ENCODE peak calls at places on chromosomes 16 and 17, in five cellular contexts. H is HCEC 1CT, M is astrocyte of the cerebellum, K is D341Med, F is astrocyte of the spinal cord. J is an unnamed sample.

GRCh38 chr17:76384987-76385891 is 830 bp downstream of the SPHK1 start:
- DNase-seq in H (peak; percentile 79), M (no peak), K (peak; percentile 76), F (peak; percentile 55), J (no peak)

GRCh38 chr16:49452568-49452967 is 79.0 kb downstream of the C16orf78 start:
- DNase-seq in H (no peak), M (no peak), K (no peak), F (no peak), J (no peak)

GRCh38 chr17:51817955-51818354 is 340.6 kb downstream of the CA10 start:
- DNase-seq in H (no peak), M (no peak), K (no peak), F (no peak), J (no peak)

GRCh38 chr17:50588391-50589111 is 28.0 kb downstream of the CACNA1G start:
- DNase-seq in H (no peak), M (no peak), K (no peak), F (no peak), J (no peak)

GRCh38 chr16:75248142-75248535 is 3.3 kb downstream of the BCAR1 start:
- DNase-seq in H (no peak), M (no peak), K (no peak), F (no peak), J (no peak)

GRCh38 chr16:84286568-84287220 is 8.0 kb upstream of the WFDC1 start:
- DNase-seq in H (no peak), M (no peak), K (peak; percentile 69), F (no peak), J (no peak)

GRCh38 chr16:66637806-66638205 is 33.3 kb downstream of the CMTM3 start:
- DNase-seq in H (no peak), M (no peak), K (no peak), F (no peak), J (no peak)

GRCh38 chr16:84018710-84019109 is 23.9 kb downstream of the SLC38A8 start:
- DNase-seq in H (no peak), M (no peak), K (no peak), F (no peak), J (no peak)

GRCh38 chr17:50909765-50910661 is 43.9 kb upstream of the TOB1 start:
- DNase-seq in H (no peak), M (no peak), K (no peak), F (no peak), J (no peak)

GRCh38 chr17:68326681-68327080 is 35.4 kb downstream of the ARSG start:
- DNase-seq in H (peak; percentile 11), M (no peak), K (no peak), F (no peak), J (no peak)

GRCh38 chr17:75288784-75289121 is 480 bp downstream of the SLC25A19 start:
- DNase-seq in H (no peak), M (no peak), K (no peak), F (no peak), J (no peak)

GRCh38 chr17:31274252-31274651 is 22.8 kb downstream of the OMG start:
- DNase-seq in H (peak; percentile 74), M (no peak), K (no peak), F (peak; percentile 15), J (no peak)

GRCh38 chr17:77374170-77374936 is 233.6 kb downstream of the SEC14L1 start:
- DNase-seq in H (peak; percentile 71), M (peak; percentile 73), K (no peak), F (peak; percentile 85), J (no peak)

GRCh38 chr17:64148699-64149098 is 18.8 kb upstream of the ERN1 start:
- DNase-seq in H (no peak), M (no peak), K (peak; percentile 60), F (no peak), J (no peak)

GRCh38 chr17:57413848-57414651 is 157.7 kb downstream of the MSI2 start:
- DNase-seq in H (no peak), M (no peak), K (no peak), F (no peak), J (no peak)

GRCh38 chr16:77183137-77183536 is 7.9 kb upstream of the MON1B start:
- DNase-seq in H (no peak), M (no peak), K (no peak), F (no peak), J (no peak)

GRCh38 chr17:40548982-40549680 is 16.1 kb downstream of the CCR7 start:
- DNase-seq in H (peak; percentile 90), M (peak; percentile 64), K (peak; percentile 30), F (peak; percentile 94), J (peak; percentile 59)

GRCh38 chr16:78060787-78061186 is 38.4 kb downstream of the CLEC3A start:
- DNase-seq in H (no peak), M (no peak), K (no peak), F (no peak), J (no peak)

GRCh38 chr16:66520406-66521194 is 29.3 kb downstream of the TK2 start:
- DNase-seq in H (no peak), M (no peak), K (no peak), F (no peak), J (no peak)

GRCh38 chr17:73785466-73785865 is 141.2 kb upstream of the SDK2 start:
- DNase-seq in H (no peak), M (no peak), K (no peak), F (no peak), J (no peak)

GRCh38 chr17:49433000-49433694 is 18.5 kb upstream of the PHB1 start:
- DNase-seq in H (no peak), M (no peak), K (no peak), F (no peak), J (no peak)

GRCh38 chr17:39096435-39097158 is 54.8 kb downstream of the PLXDC1 start:
- DNase-seq in H (no peak), M (no peak), K (no peak), F (no peak), J (no peak)

GRCh38 chr16:30934827-30935557 is 11.6 kb downstream of the FBXL19 start:
- DNase-seq in H (peak; percentile 32), M (no peak), K (peak; percentile 64), F (peak; percentile 43), J (no peak)

GRCh38 chr17:6853764-6854442 is 22.4 kb upstream of the TEKT1 start:
- DNase-seq in H (no peak), M (no peak), K (no peak), F (no peak), J (no peak)

GRCh38 chr17:2883544-2884203 is 87.4 kb downstream of the RAP1GAP2 start:
- DNase-seq in H (no peak), M (no peak), K (peak; percentile 69), F (peak; percentile 17), J (no peak)

GRCh38 chr16:27080870-27081269 is 14.1 kb downstream of the C16orf82 start:
- DNase-seq in H (no peak), M (no peak), K (no peak), F (no peak), J (no peak)

GRCh38 chr16:8299635-8300034 is 290.7 kb downstream of the TMEM114 start:
- DNase-seq in H (no peak), M (no peak), K (no peak), F (no peak), J (no peak)

GRCh38 chr17:18102640-18103039 is 5.9 kb upstream of the MYO15A start:
- DNase-seq in H (no peak), M (no peak), K (no peak), F (no peak), J (no peak)

GRCh38 chr17:75725504-75725903 is 4.2 kb downstream of the ITGB4 start:
- DNase-seq in H (no peak), M (no peak), K (no peak), F (no peak), J (no peak)

GRCh38 chr17:30235386-30236296 is at the start of gene SLC6A4:
- DNase-seq in H (no peak), M (no peak), K (peak; percentile 70), F (no peak), J (no peak)

GRCh38 chr16:167117-167462 is 1.3 kb downstream of the HBM start:
- DNase-seq in H (no peak), M (no peak), K (no peak), F (no peak), J (no peak)